ENCODE peak calls at places on chromosomes 3 and 15, in six cellular contexts. R is Panc1, L is heart right ventricle, H is HCT116, E is LNCaP clone FGC, S is AG04450. Z is an unnamed sample.

GRCh38 chr15:101121511-101122090 is 130.2 kb downstream of the CHSY1 start:
- DNase-seq in H (no peak), S (no peak), L (peak), E (no peak), R (no peak), Z (peak)

GRCh38 chr3:46866720-46867549 is 3.7 kb upstream of the MYL3 start:
- DNase-seq in S (no peak), L (peak), H (no peak), E (no peak), R (peak), Z (peak)

GRCh38 chr15:51450001-51450400 is 108.5 kb downstream of the GLDN start:
- DNase-seq in R (no peak), L (no peak), S (no peak), H (peak), E (no peak), Z (no peak)

GRCh38 chr3:178794711-178795110 is 258.5 kb downstream of the KCNMB2 start:
- DNase-seq in S (no peak), E (no peak), L (no peak), R (no peak), H (no peak), Z (no peak)

GRCh38 chr3:130686833-130687232 is 59.8 kb downstream of the PIK3R4 start:
- DNase-seq in S (no peak), L (no peak), R (no peak), E (no peak), H (no peak), Z (no peak)

GRCh38 chr3:73319179-73319769 is 257.8 kb downstream of the EBLN2 start:
- DNase-seq in R (no peak), H (no peak), S (no peak), E (no peak), L (peak), Z (no peak)

GRCh38 chr3:157590273-157590672 is 87.1 kb upstream of the VEPH1 start:
- DNase-seq in R (no peak), H (no peak), E (no peak), L (no peak), S (no peak), Z (no peak)

GRCh38 chr15:31398677-31399260 is 72.1 kb downstream of the KLF13 start:
- DNase-seq in L (no peak), H (no peak), E (no peak), S (no peak), R (no peak), Z (no peak)

GRCh38 chr3:45124379-45124778 is 21.8 kb downstream of the CDCP1 start:
- DNase-seq in S (no peak), H (no peak), R (peak), E (no peak), L (no peak), Z (no peak)

GRCh38 chr15:26894181-26894580 is 27.3 kb downstream of the GABRA5 start:
- DNase-seq in R (no peak), S (no peak), L (no peak), E (no peak), H (no peak), Z (peak)

GRCh38 chr15:56984681-56985515 is 66.5 kb downstream of the TCF12 start:
- DNase-seq in R (no peak), E (no peak), S (no peak), L (no peak), H (no peak), Z (no peak)

GRCh38 chr3:10310578-10310977 is 10.3 kb downstream of the SEC13 start:
- DNase-seq in E (no peak), S (peak), L (no peak), R (no peak), H (no peak), Z (no peak)

GRCh38 chr3:128603313-128603712 is 47.3 kb downstream of the RPN1 start:
- DNase-seq in H (no peak), S (no peak), R (no peak), E (no peak), L (no peak), Z (no peak)

GRCh38 chr3:128598884-128599664 is 51.5 kb downstream of the RPN1 start:
- DNase-seq in H (no peak), E (no peak), S (no peak), R (no peak), L (no peak), Z (no peak)

GRCh38 chr3:128592891-128593290 is 57.7 kb downstream of the RPN1 start:
- DNase-seq in E (no peak), R (no peak), S (no peak), H (no peak), L (no peak), Z (no peak)

DNA sequence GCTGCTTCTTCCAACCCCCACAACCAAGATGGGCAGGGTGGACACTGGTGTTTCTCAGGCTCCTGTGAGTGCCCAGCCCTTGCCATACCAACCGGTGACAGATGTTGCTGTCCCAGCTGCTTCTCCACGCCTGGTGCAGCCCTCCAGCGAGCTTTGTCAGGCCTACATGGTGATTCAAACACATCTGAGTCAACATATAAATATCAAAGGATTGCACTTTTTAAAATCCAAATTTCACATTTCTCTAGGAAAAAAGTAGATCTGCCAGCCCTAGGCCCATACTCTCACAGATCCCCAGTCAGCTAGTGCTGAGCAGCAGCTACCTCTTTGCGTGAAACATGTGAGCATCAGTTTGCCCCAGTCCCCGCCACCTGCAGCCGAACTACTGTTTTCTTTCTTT is 52.7 kb downstream of the RPN1 start:
- DNase-seq in L (no peak), S (no peak), R (no peak), H (no peak), E (no peak), Z (no peak)
- TF ChIP-seq CTCF in L (no peak), S (no peak), R (no peak), H (no peak), E (no peak), Z (no peak)

DNA sequence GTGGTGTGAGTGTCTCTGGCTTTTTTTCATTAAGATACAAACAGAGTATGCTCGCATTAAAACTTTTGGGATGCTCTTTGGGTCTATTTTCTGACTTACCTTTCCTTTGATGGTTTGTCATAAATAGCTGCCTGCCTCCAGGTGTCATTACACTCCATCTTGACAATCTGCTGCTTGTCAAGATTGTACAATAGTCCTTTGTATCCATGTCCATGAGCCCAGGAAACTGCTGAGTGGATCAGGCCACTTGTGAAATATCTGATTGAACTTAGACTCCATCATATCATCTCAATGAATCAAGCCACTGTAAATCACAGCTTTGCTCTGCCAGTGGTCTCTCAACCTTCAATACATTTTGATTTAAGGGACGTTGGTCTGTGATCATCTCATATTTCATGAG is 135.2 kb downstream of the ECT2 start:
- DNase-seq in R (no peak), E (no peak), S (no peak), L (no peak), H (no peak), Z (no peak)
- TF ChIP-seq CTCF in R (peak), E (no peak), S (no peak), L (no peak), H (no peak), Z (no peak)

GRCh38 chr15:78317145-78317836 is 17.9 kb upstream of the SKIC8 start:
- DNase-seq in R (no peak), H (no peak), E (no peak), S (no peak), L (no peak), Z (no peak)
- TF ChIP-seq CTCF in R (no peak), H (peak), E (peak), S (no peak), L (no peak), Z (no peak)

GRCh38 chr3:120622457-120622856 is 26.3 kb downstream of the NDUFB4 start:
- DNase-seq in L (no peak), E (no peak), S (no peak), R (no peak), H (no peak), Z (no peak)

GRCh38 chr3:120625199-120625598 is 29.1 kb downstream of the NDUFB4 start:
- DNase-seq in L (no peak), R (no peak), E (no peak), S (no peak), H (no peak), Z (no peak)

GRCh38 chr3:120623719-120624093 is 27.6 kb downstream of the NDUFB4 start:
- DNase-seq in E (no peak), R (no peak), H (no peak), S (no peak), L (no peak), Z (no peak)

GRCh38 chr3:120622870-120623718 is 27.0 kb downstream of the NDUFB4 start:
- DNase-seq in L (no peak), R (peak), H (peak), E (no peak), S (no peak), Z (no peak)
- TF ChIP-seq CTCF in L (no peak), R (peak), H (peak), E (no peak), S (no peak), Z (no peak)

GRCh38 chr3:11655188-11655928 is 11.6 kb upstream of the VGLL4 start:
- DNase-seq in E (no peak), H (peak), L (no peak), R (no peak), S (no peak), Z (peak)
- TF ChIP-seq CTCF in E (peak), H (peak), L (no peak), R (peak), S (peak), Z (no peak)

GRCh38 chr3:23761440-23761896 is 44.3 kb upstream of the UBE2E1 start:
- DNase-seq in E (no peak), S (no peak), L (no peak), H (peak), R (no peak), Z (peak)
- TF ChIP-seq CTCF in E (peak), S (peak), L (no peak), H (peak), R (peak), Z (peak)

DNA sequence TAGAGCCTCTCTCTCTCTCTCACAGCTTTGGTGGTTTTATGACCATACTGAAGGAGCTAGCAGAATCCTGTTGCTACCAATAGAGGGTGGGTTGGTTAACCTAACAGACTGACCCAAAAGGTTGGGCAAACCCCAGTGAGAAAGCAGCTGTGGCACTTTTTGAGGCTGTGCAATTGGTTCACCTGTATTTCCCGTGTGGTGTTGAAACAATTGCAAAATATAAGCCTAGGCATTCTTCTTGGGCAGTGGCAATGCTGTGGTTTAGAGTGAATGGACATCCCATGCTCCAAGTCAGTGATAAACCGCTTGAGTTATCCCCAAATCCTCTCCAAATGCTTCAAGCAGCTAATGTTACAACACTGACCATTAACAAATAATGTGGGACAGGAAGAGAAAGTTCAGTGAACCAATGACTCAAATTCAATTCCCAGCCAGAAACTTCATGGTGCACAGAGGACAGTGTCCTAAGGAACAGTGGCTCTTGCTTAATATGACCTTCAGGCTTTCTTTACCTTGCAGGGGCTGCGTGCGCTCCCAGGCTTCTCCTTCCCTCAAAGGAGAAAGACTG is 261.9 kb upstream of the ICE2 start:
- DNase-seq in L (no peak), E (no peak), R (no peak), H (no peak), S (no peak), Z (no peak)
- TF ChIP-seq CTCF in L (no peak), E (no peak), R (no peak), H (no peak), S (no peak), Z (no peak)